ENCODE peak calls at places on chromosomes 5 and 9, in seven cellular contexts. X, F, O, P, K, M and A are unnamed samples.

GRCh38 chr9:122356627-122357026 is 14.2 kb upstream of the PTGS1 start:
- DNase-seq in M (no peak), O (no peak), P (peak; percentile 29), X (no peak), K (no peak), F (no peak), A (no peak)

GRCh38 chr9:75814667-75815066 is 75.8 kb upstream of the PCSK5 start:
- DNase-seq in O (no peak), F (no peak), M (no peak), K (no peak), P (no peak), X (no peak), A (no peak)

GRCh38 chr5:60856059-60856458 is 12.0 kb upstream of the ELOVL7 start:
- DNase-seq in O (no peak), P (no peak), F (no peak), M (no peak), K (no peak), X (no peak), A (no peak)

GRCh38 chr5:4627887-4628286 is 512.2 kb upstream of the ADAMTS16 start:
- DNase-seq in K (no peak), O (no peak), X (no peak), F (no peak), P (no peak), M (no peak), A (no peak)

GRCh38 chr5:178116406-178116885 is 3.1 kb downstream of the N4BP3 start:
- DNase-seq in P (no peak), F (peak; percentile 68), X (no peak), M (no peak), O (peak; percentile 47), K (peak; percentile 69), A (peak; percentile 44)

GRCh38 chr9:69180670-69181069 is 6.6 kb downstream of the TJP2 start:
- DNase-seq in F (no peak), P (no peak), M (peak; percentile 76), X (peak; percentile 58), O (peak; percentile 21), K (peak; percentile 62), A (peak; percentile 74)

GRCh38 chr9:94586814-94587213 is 6.8 kb downstream of the FBP2 start:
- DNase-seq in K (no peak), F (no peak), O (no peak), X (no peak), P (no peak), M (no peak), A (no peak)

GRCh38 chr5:177232761-177233160 is 70.8 kb downstream of the RAB24 start:
- DNase-seq in K (no peak), F (no peak), M (no peak), P (no peak), O (no peak), X (no peak), A (no peak)